ENCODE peak calls at places on chromosomes 1 and 21, in seven cellular contexts. One of them, this sample, is unnamed.

GRCh38 chr1:223748773-223749733 is 36.7 kb downstream of the CAPN2 start:
- DNase-seq in heart right ventricle: peak; percentile 75
- DNase-seq in body of pancreas: peak; percentile 71
- DNase-seq in cardiac muscle cell: peak; percentile 78
- DNase-seq in OCI-LY7: peak; percentile 20
- DNase-seq in tibial artery: peak; percentile 65
- DNase-seq in naive thymus-derived CD4-positive, alpha-beta T cell: peak; percentile 78
- DNase-seq in this sample: peak; percentile 85

GRCh38 chr21:32306021-32306780 is 7.5 kb downstream of the MRAP start:
- DNase-seq in heart right ventricle: no peak
- DNase-seq in body of pancreas: no peak
- DNase-seq in cardiac muscle cell: peak; percentile 43
- DNase-seq in OCI-LY7: no peak
- DNase-seq in tibial artery: no peak
- DNase-seq in naive thymus-derived CD4-positive, alpha-beta T cell: no peak
- DNase-seq in this sample: no peak

GRCh38 chr1:84164567-84165021 is 20.5 kb downstream of the PRKACB start:
- DNase-seq in heart right ventricle: no peak
- DNase-seq in body of pancreas: no peak
- DNase-seq in cardiac muscle cell: no peak
- DNase-seq in OCI-LY7: no peak
- DNase-seq in tibial artery: no peak
- DNase-seq in naive thymus-derived CD4-positive, alpha-beta T cell: no peak
- DNase-seq in this sample: no peak

GRCh38 chr1:15963968-15964648 is 11.8 kb downstream of the ZBTB17 start:
- DNase-seq in heart right ventricle: no peak
- DNase-seq in body of pancreas: no peak
- DNase-seq in cardiac muscle cell: no peak
- DNase-seq in OCI-LY7: no peak
- DNase-seq in tibial artery: no peak
- DNase-seq in naive thymus-derived CD4-positive, alpha-beta T cell: no peak
- DNase-seq in this sample: no peak

GRCh38 chr1:175152006-175152652 is 40.4 kb downstream of the KIAA0040 start:
- DNase-seq in heart right ventricle: peak; percentile 38
- DNase-seq in body of pancreas: peak; percentile 77
- DNase-seq in cardiac muscle cell: peak; percentile 74
- DNase-seq in OCI-LY7: peak; percentile 70
- DNase-seq in tibial artery: peak; percentile 41
- DNase-seq in naive thymus-derived CD4-positive, alpha-beta T cell: peak; percentile 76
- DNase-seq in this sample: peak; percentile 28

GRCh38 chr1:6475381-6476133 is 9.6 kb upstream of the TNFRSF25 start:
- DNase-seq in heart right ventricle: peak; percentile 63
- DNase-seq in body of pancreas: peak; percentile 79
- DNase-seq in cardiac muscle cell: peak; percentile 66
- DNase-seq in OCI-LY7: peak; percentile 67
- DNase-seq in tibial artery: no peak
- DNase-seq in naive thymus-derived CD4-positive, alpha-beta T cell: peak; percentile 90
- DNase-seq in this sample: peak; percentile 62

GRCh38 chr1:35887508-35887907 is 4.5 kb downstream of the AGO1 start:
- DNase-seq in heart right ventricle: no peak
- DNase-seq in body of pancreas: no peak
- DNase-seq in cardiac muscle cell: no peak
- DNase-seq in OCI-LY7: no peak
- DNase-seq in tibial artery: no peak
- DNase-seq in naive thymus-derived CD4-positive, alpha-beta T cell: no peak
- DNase-seq in this sample: no peak

GRCh38 chr1:59985901-59986735 is 59.5 kb upstream of the CYP2J2 start:
- DNase-seq in heart right ventricle: no peak
- DNase-seq in body of pancreas: no peak
- DNase-seq in cardiac muscle cell: no peak
- DNase-seq in OCI-LY7: no peak
- DNase-seq in tibial artery: no peak
- DNase-seq in naive thymus-derived CD4-positive, alpha-beta T cell: no peak
- DNase-seq in this sample: no peak

GRCh38 chr1:182113879-182114626 is 52.5 kb upstream of the ZNF648 start:
- DNase-seq in heart right ventricle: no peak
- DNase-seq in body of pancreas: no peak
- DNase-seq in cardiac muscle cell: no peak
- DNase-seq in OCI-LY7: no peak
- DNase-seq in tibial artery: no peak
- DNase-seq in naive thymus-derived CD4-positive, alpha-beta T cell: no peak
- DNase-seq in this sample: no peak

GRCh38 chr1:170707959-170708666 is 44.2 kb downstream of the PRRX1 start:
- DNase-seq in heart right ventricle: no peak
- DNase-seq in body of pancreas: no peak
- DNase-seq in cardiac muscle cell: no peak
- DNase-seq in OCI-LY7: no peak
- DNase-seq in tibial artery: peak; percentile 31
- DNase-seq in naive thymus-derived CD4-positive, alpha-beta T cell: no peak
- DNase-seq in this sample: peak; percentile 54

GRCh38 chr1:2353215-2353906 is 38.0 kb downstream of the MORN1 start:
- DNase-seq in heart right ventricle: peak; percentile 17
- DNase-seq in body of pancreas: no peak
- DNase-seq in cardiac muscle cell: no peak
- DNase-seq in OCI-LY7: no peak
- DNase-seq in tibial artery: peak; percentile 18
- DNase-seq in naive thymus-derived CD4-positive, alpha-beta T cell: no peak
- DNase-seq in this sample: no peak

GRCh38 chr1:204870165-204870912 is at the start of gene NFASC:
- DNase-seq in heart right ventricle: no peak
- DNase-seq in body of pancreas: no peak
- DNase-seq in cardiac muscle cell: no peak
- DNase-seq in OCI-LY7: no peak
- DNase-seq in tibial artery: no peak
- DNase-seq in naive thymus-derived CD4-positive, alpha-beta T cell: no peak
- DNase-seq in this sample: no peak

GRCh38 chr1:20730690-20731056 is 1.8 kb downstream of the SH2D5 start:
- DNase-seq in heart right ventricle: no peak
- DNase-seq in body of pancreas: no peak
- DNase-seq in cardiac muscle cell: peak; percentile 41
- DNase-seq in OCI-LY7: no peak
- DNase-seq in tibial artery: no peak
- DNase-seq in naive thymus-derived CD4-positive, alpha-beta T cell: no peak
- DNase-seq in this sample: no peak

GRCh38 chr1:27011058-27011764 is 1.4 kb downstream of the TENT5B start:
- DNase-seq in heart right ventricle: no peak
- DNase-seq in body of pancreas: peak; percentile 55
- DNase-seq in cardiac muscle cell: peak; percentile 48
- DNase-seq in OCI-LY7: no peak
- DNase-seq in tibial artery: peak; percentile 53
- DNase-seq in naive thymus-derived CD4-positive, alpha-beta T cell: no peak
- DNase-seq in this sample: peak; percentile 70

GRCh38 chr21:40516336-40516735 is 330.6 kb downstream of the DSCAM start:
- DNase-seq in heart right ventricle: no peak
- DNase-seq in body of pancreas: peak; percentile 13
- DNase-seq in cardiac muscle cell: peak; percentile 24
- DNase-seq in OCI-LY7: no peak
- DNase-seq in tibial artery: peak; percentile 51
- DNase-seq in naive thymus-derived CD4-positive, alpha-beta T cell: no peak
- DNase-seq in this sample: peak; percentile 29

GRCh38 chr21:45226540-45227326 is 61.0 kb downstream of the POFUT2 start:
- DNase-seq in heart right ventricle: no peak
- DNase-seq in body of pancreas: no peak
- DNase-seq in cardiac muscle cell: no peak
- DNase-seq in OCI-LY7: no peak
- DNase-seq in tibial artery: no peak
- DNase-seq in naive thymus-derived CD4-positive, alpha-beta T cell: no peak
- DNase-seq in this sample: no peak

GRCh38 chr1:229108598-229109201 is 162.2 kb upstream of the RAB4A start:
- DNase-seq in heart right ventricle: no peak
- DNase-seq in body of pancreas: no peak
- DNase-seq in cardiac muscle cell: no peak
- DNase-seq in OCI-LY7: peak; percentile 62
- DNase-seq in tibial artery: no peak
- DNase-seq in naive thymus-derived CD4-positive, alpha-beta T cell: no peak
- DNase-seq in this sample: no peak

GRCh38 chr1:43688594-43689000 is 18.7 kb upstream of the ST3GAL3 start:
- DNase-seq in heart right ventricle: no peak
- DNase-seq in body of pancreas: no peak
- DNase-seq in cardiac muscle cell: no peak
- DNase-seq in OCI-LY7: no peak
- DNase-seq in tibial artery: no peak
- DNase-seq in naive thymus-derived CD4-positive, alpha-beta T cell: no peak
- DNase-seq in this sample: no peak

GRCh38 chr1:80706526-80706925 is 1094.2 kb upstream of the ADGRL2 start:
- DNase-seq in heart right ventricle: no peak
- DNase-seq in body of pancreas: no peak
- DNase-seq in cardiac muscle cell: no peak
- DNase-seq in OCI-LY7: no peak
- DNase-seq in tibial artery: no peak
- DNase-seq in naive thymus-derived CD4-positive, alpha-beta T cell: no peak
- DNase-seq in this sample: no peak

GRCh38 chr1:152107289-152107983 is 7.8 kb downstream of the TCHH start:
- DNase-seq in heart right ventricle: peak; percentile 11
- DNase-seq in body of pancreas: no peak
- DNase-seq in cardiac muscle cell: no peak
- DNase-seq in OCI-LY7: no peak
- DNase-seq in tibial artery: no peak
- DNase-seq in naive thymus-derived CD4-positive, alpha-beta T cell: no peak
- DNase-seq in this sample: peak; percentile 2
- H3K4me3 ChIP-seq in heart right ventricle: peak overlapping the region; percentile 6
- H3K4me3 ChIP-seq in body of pancreas: no peak overlapping the region
- H3K4me3 ChIP-seq in cardiac muscle cell: no peak overlapping the region
- H3K4me3 ChIP-seq in OCI-LY7: no peak overlapping the region
- H3K4me3 ChIP-seq in tibial artery: peak overlapping the region; percentile 14
- H3K4me3 ChIP-seq in naive thymus-derived CD4-positive, alpha-beta T cell: no peak overlapping the region
- H3K4me3 ChIP-seq in this sample: no peak overlapping the region

GRCh38 chr1:89547563-89548485 is 23.2 kb downstream of the LRRC8B start:
- DNase-seq in heart right ventricle: no peak
- DNase-seq in body of pancreas: peak; percentile 57
- DNase-seq in cardiac muscle cell: no peak
- DNase-seq in OCI-LY7: no peak
- DNase-seq in tibial artery: no peak
- DNase-seq in naive thymus-derived CD4-positive, alpha-beta T cell: no peak
- DNase-seq in this sample: peak; percentile 93
- H3K27ac ChIP-seq in heart right ventricle: no peak overlapping the region
- H3K27ac ChIP-seq in body of pancreas: no peak overlapping the region
- H3K27ac ChIP-seq in cardiac muscle cell: no peak overlapping the region
- H3K27ac ChIP-seq in OCI-LY7: no peak overlapping the region
- H3K27ac ChIP-seq in tibial artery: no peak overlapping the region
- H3K27ac ChIP-seq in naive thymus-derived CD4-positive, alpha-beta T cell: no peak overlapping the region
- H3K27ac ChIP-seq in this sample: peak overlapping the region; percentile 23

DNA sequence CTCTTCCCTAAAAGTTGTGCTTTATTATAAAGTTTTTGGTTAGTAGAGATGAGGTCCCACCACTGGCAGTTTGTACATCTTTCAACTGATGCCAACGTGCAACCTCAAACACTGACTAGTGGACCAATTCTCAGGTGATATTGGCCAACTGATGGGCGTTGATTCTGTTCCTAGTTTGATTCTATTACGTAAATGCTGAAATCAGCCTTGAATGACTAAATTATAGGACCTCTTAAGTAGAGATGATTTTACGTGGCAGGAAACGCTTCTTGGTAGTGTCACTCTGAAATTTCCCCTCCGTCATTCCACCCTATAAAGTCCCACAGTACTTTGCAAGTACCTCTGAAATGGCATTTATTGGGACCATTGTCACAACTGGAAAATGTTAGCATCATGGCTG is 8.8 kb upstream of the FNDC7 start:
- DNase-seq in heart right ventricle: no peak
- DNase-seq in body of pancreas: no peak
- DNase-seq in cardiac muscle cell: no peak
- DNase-seq in OCI-LY7: no peak
- DNase-seq in tibial artery: no peak
- DNase-seq in naive thymus-derived CD4-positive, alpha-beta T cell: peak; percentile 34
- DNase-seq in this sample: no peak
- H3K4me1 ChIP-seq in heart right ventricle: peaks cover 3% of the 10 kb centered on the region
- H3K4me1 ChIP-seq in body of pancreas: no peaks in the 10 kb centered on the region
- H3K4me1 ChIP-seq in cardiac muscle cell: no peaks in the 10 kb centered on the region
- H3K4me1 ChIP-seq in OCI-LY7: peaks cover 6% of the 10 kb centered on the region
- H3K4me1 ChIP-seq in tibial artery: peaks cover 16% of the 10 kb centered on the region
- H3K4me1 ChIP-seq in naive thymus-derived CD4-positive, alpha-beta T cell: peaks cover 22% of the 10 kb centered on the region
- H3K4me1 ChIP-seq in this sample: no peaks in the 10 kb centered on the region

DNA sequence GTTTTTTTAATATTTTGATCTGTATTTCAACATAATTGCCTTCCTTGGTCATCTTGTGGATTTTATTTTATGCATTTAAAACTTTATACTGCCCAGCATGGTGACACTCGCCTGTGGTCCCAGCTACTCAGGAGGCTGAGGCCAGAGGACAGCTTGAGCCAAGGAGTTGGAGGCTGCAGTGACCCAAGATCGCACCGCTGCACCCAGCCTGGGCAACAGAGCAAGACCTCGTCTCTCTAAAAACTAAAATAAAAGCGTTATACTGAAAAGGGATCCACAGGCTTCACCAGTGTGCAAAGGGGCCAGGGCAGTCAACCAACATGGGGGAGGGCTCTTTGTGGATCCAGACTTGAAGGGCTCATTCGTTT is 1.4 kb downstream of the NID1 start:
- DNase-seq in heart right ventricle: no peak
- DNase-seq in body of pancreas: no peak
- DNase-seq in cardiac muscle cell: no peak
- DNase-seq in OCI-LY7: no peak
- DNase-seq in tibial artery: no peak
- DNase-seq in naive thymus-derived CD4-positive, alpha-beta T cell: no peak
- DNase-seq in this sample: no peak
- H3K4me3 ChIP-seq in heart right ventricle: peak overlapping the region; percentile 61
- H3K4me3 ChIP-seq in body of pancreas: no peak overlapping the region
- H3K4me3 ChIP-seq in cardiac muscle cell: peak overlapping the region; percentile 68
- H3K4me3 ChIP-seq in OCI-LY7: no peak overlapping the region
- H3K4me3 ChIP-seq in tibial artery: peak overlapping the region; percentile 72
- H3K4me3 ChIP-seq in naive thymus-derived CD4-positive, alpha-beta T cell: no peak overlapping the region
- H3K4me3 ChIP-seq in this sample: peak overlapping the region; percentile 63

DNA sequence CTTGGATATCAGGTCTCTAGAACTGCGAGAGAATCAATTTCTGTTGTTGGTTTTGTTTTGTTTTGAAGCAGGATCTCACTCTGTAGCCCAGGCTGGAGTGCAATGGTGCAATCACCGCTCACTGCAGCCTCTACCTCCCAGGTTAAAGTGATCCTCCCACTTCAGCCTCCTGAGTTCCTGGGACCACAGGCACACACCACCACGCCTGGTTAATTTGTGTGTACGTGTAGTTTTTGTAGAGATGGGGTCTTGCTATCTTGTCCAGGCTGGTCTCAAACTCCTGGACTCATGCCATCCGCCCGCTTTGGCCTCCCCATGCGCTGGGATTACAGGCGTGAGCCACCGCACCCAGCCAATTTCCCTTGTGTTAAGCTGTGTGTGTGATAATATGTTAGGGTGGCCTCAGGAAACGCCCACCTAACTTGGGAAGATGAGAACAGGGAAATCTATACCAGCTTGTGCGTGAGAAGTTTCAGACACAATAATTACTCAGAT is 109.6 kb downstream of the SIK1 start:
- DNase-seq in heart right ventricle: no peak
- DNase-seq in body of pancreas: no peak
- DNase-seq in cardiac muscle cell: no peak
- DNase-seq in OCI-LY7: no peak
- DNase-seq in tibial artery: no peak
- DNase-seq in naive thymus-derived CD4-positive, alpha-beta T cell: no peak
- DNase-seq in this sample: no peak
- H3K27ac ChIP-seq in heart right ventricle: no peak overlapping the region
- H3K27ac ChIP-seq in body of pancreas: no peak overlapping the region
- H3K27ac ChIP-seq in cardiac muscle cell: no peak overlapping the region
- H3K27ac ChIP-seq in OCI-LY7: no peak overlapping the region
- H3K27ac ChIP-seq in tibial artery: no peak overlapping the region
- H3K27ac ChIP-seq in naive thymus-derived CD4-positive, alpha-beta T cell: no peak overlapping the region
- H3K27ac ChIP-seq in this sample: no peak overlapping the region

This sample was measured in adrenal gland.